ENCODE peak calls at places on chromosomes 16 and 17, in seven cellular contexts. H, I, S, W, A, D and Z are unnamed samples. For H3K36me3, the result is how much of the 10 kb centered on the place peaks cover.

GRCh38 chr17:44353656-44354331 is 8.7 kb downstream of the GRN start:
- DNase-seq in A (no peak), S (no peak), D (peak), I (no peak), H (no peak), W (no peak), Z (peak)

GRCh38 chr17:16887523-16888095 is 84.3 kb downstream of the TNFRSF13B start:
- DNase-seq in I (no peak), H (no peak), W (no peak), A (peak), D (no peak), S (peak), Z (no peak)

GRCh38 chr16:64969221-64969620 is 152.6 kb downstream of the CDH11 start:
- DNase-seq in I (no peak), A (no peak), W (no peak), D (no peak), H (peak), S (no peak), Z (no peak)

GRCh38 chr17:3683054-3683511 is 12.9 kb downstream of the P2RX5 start:
- DNase-seq in S (no peak), W (peak), A (no peak), D (no peak), H (no peak), I (peak), Z (peak)

GRCh38 chr16:57955572-57955971 is 15.4 kb downstream of the CNGB1 start:
- DNase-seq in I (no peak), W (no peak), H (no peak), A (peak), D (no peak), S (peak), Z (no peak)

GRCh38 chr17:77491921-77492445 is 351.2 kb downstream of the SEC14L1 start:
- DNase-seq in W (no peak), S (no peak), A (no peak), D (no peak), H (no peak), I (no peak), Z (peak)

GRCh38 chr16:71537643-71538042 is 11.4 kb downstream of the CHST4 start:
- DNase-seq in D (peak), S (no peak), A (peak), H (peak), W (peak), I (no peak), Z (peak)

GRCh38 chr16:46932802-46933201 is 40.7 kb downstream of the DNAJA2 start:
- DNase-seq in I (no peak), S (no peak), A (no peak), W (no peak), D (no peak), H (no peak), Z (peak)

GRCh38 chr17:44797809-44798208 is 32.3 kb downstream of the GJC1 start:
- DNase-seq in A (no peak), I (no peak), D (no peak), H (peak), S (no peak), W (no peak), Z (peak)

GRCh38 chr16:82439678-82440293 is 187.0 kb upstream of the CDH13 start:
- DNase-seq in H (peak), S (no peak), A (no peak), W (peak), I (no peak), D (peak), Z (peak)

GRCh38 chr17:31696184-31696602 is 162.9 kb downstream of the COPRS start:
- DNase-seq in I (no peak), D (peak), W (no peak), H (peak), S (peak), A (no peak), Z (peak)

DNA sequence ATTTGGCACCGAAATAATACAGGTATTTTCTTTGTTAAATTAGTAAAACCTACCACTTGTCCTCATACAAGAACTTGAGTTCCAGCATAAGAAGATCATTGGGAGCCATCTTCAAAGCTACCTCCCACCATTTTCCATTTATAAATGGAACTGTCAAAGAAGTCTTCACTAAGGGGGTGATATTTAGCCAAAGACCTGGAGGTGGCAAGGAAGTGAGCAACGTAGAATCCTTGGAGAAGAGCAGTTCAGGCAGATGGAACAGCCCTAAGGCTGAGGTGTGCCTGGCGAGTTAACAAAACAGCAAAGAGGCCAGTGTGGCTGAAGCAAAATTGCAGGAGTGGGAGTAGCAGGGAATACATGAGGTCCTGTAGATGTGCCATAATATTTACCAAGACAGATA is 1.8 kb downstream of the KCNJ16 start:
- DNase-seq in A (no peak), S (no peak), W (no peak), H (no peak), D (no peak), I (no peak), Z (no peak)
- H3K36me3 ChIP-seq in A (under half), S (under half), W (under half), H (under half), D (under half), I (under half), Z (under half)

DNA sequence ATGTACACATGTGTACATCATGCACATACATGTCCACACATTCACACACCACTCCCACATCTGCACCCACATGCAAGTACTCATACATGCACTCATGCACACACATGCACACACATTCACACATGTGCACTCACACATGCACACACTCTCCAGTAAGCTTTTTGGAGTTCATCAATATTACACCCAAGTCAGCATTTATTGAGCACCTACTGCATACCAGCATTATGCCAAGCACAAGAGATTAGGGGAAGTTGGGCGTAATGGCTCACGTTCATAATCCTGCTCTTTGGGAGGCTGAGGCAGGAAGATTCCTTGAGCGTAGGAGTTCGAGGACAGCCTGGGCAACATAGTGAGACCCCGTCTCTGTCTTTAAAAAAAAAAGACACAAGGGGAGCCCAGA is 87.6 kb upstream of the HSBP1 start:
- DNase-seq in S (no peak), H (no peak), D (no peak), I (no peak), A (no peak), W (no peak), Z (no peak)
- H3K36me3 ChIP-seq in S (under half), H (under half), D (under half), I (under half), A (under half), W (under half), Z (under half)

DNA sequence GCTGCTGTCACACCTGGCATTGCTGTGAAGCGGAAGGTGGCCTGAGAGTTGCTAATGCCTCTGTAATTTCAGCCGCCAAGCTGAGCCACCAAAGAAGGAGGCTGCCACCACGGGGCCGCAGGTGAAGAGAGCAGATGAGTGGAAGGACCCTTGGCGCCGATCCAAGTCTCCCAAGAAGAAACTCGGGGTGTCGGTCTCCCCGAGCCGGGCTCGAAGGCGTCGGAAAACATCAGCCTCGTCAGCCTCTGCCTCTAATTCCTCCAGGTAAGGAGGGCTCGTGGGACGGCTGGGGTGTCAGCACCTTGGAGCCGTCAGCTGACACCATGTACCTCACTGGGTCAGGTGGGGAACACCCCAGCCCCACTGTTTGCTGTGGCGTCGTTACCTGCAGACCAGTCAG is 16.2 kb upstream of the IL17C start:
- DNase-seq in W (no peak), I (no peak), H (no peak), A (no peak), S (no peak), D (no peak), Z (no peak)
- H3K36me3 ChIP-seq in W (under half), I (under half), H (under half), A (under half), S (under half), D (under half), Z (half or more)

DNA sequence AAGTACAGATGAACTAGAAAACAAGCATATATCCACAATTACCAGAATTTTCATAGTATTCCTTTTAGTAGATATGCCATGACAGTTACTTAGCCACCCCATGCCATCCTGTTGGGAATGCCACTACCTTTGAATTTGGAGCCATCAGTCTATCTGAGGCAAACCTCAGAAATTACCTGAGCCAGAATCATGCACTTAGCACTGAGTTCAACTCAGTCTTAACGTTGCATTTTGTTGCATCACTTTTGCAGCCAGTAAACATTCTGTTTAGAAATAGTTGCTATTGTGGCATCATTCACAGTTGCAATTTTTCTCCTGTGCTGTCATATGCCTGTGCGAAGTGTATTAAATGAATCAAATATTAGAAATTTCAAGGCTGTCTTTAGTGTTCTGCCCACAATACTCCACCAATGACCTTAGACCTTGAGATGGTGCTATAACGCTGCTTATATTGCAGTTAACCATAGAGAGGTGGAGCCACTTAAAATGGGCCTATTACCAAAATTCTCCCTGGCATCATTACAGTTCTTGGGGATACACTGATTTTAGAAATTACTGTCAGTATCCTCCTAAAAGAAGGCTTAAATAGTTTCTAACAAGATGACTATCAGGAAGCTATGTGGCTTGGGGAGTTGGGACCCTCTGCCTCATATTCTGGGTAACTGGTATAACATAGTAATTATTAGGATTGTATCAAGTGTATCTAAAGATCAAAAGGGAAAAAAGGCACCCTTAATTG is 11.1 kb downstream of the PTRH2 start:
- DNase-seq in H (no peak), S (no peak), I (no peak), A (no peak), W (no peak), D (no peak), Z (no peak)
- H3K36me3 ChIP-seq in H (half or more), S (under half), I (under half), A (under half), W (half or more), D (under half), Z (half or more)

GRCh38 chr17:19497616-19498015 is 36.0 kb upstream of the SLC47A1 start:
- DNase-seq in H (no peak), D (no peak), I (no peak), S (no peak), W (no peak), A (no peak), Z (no peak)

GRCh38 chr17:19502517-19502916 is 31.1 kb upstream of the SLC47A1 start:
- DNase-seq in D (no peak), I (no peak), W (no peak), H (no peak), S (peak), A (no peak), Z (no peak)

GRCh38 chr17:19495828-19496227 is 37.8 kb upstream of the SLC47A1 start:
- DNase-seq in S (no peak), I (no peak), H (no peak), W (no peak), D (no peak), A (no peak), Z (no peak)

GRCh38 chr17:19501219-19501618 is 32.4 kb upstream of the SLC47A1 start:
- DNase-seq in I (no peak), H (no peak), W (no peak), S (peak), D (no peak), A (no peak), Z (no peak)
- H3K36me3 ChIP-seq in I (under half), H (under half), W (under half), S (under half), D (under half), A (under half), Z (under half)

GRCh38 chr16:3599121-3599520 is 12.3 kb downstream of the SLX4 start:
- DNase-seq in I (no peak), A (no peak), H (no peak), S (peak), D (no peak), W (no peak), Z (no peak)

GRCh38 chr16:3602320-3602653 is 9.1 kb downstream of the SLX4 start:
- DNase-seq in H (no peak), S (peak), I (no peak), W (no peak), D (no peak), A (no peak), Z (no peak)

GRCh38 chr16:3599922-3600321 is 11.5 kb downstream of the SLX4 start:
- DNase-seq in D (no peak), S (no peak), A (no peak), H (no peak), I (no peak), W (no peak), Z (no peak)

GRCh38 chr16:3598236-3598635 is 13.2 kb downstream of the SLX4 start:
- DNase-seq in A (no peak), D (no peak), W (no peak), I (no peak), S (no peak), H (no peak), Z (no peak)

GRCh38 chr16:3601614-3602319 is 9.6 kb downstream of the SLX4 start:
- DNase-seq in D (no peak), S (no peak), W (no peak), A (no peak), H (no peak), I (no peak), Z (no peak)
- H3K36me3 ChIP-seq in D (under half), S (under half), W (under half), A (under half), H (under half), I (under half), Z (half or more)

GRCh38 chr17:78840780-78841611 is at the start of gene USP36:
- DNase-seq in W (peak), A (peak), S (peak), D (peak), H (peak), I (peak), Z (peak)

GRCh38 chr17:78839762-78840529 is 668 bp downstream of the USP36 start:
- DNase-seq in H (peak), S (no peak), A (peak), I (peak), D (peak), W (peak), Z (peak)

GRCh38 chr17:78838574-78839005 is 2.0 kb downstream of the USP36 start:
- DNase-seq in S (peak), W (peak), H (no peak), A (no peak), D (no peak), I (no peak), Z (no peak)

GRCh38 chr17:78840530-78840779 is 159 bp downstream of the USP36 start:
- DNase-seq in W (no peak), D (no peak), S (no peak), I (no peak), A (no peak), H (no peak), Z (no peak)

DNA sequence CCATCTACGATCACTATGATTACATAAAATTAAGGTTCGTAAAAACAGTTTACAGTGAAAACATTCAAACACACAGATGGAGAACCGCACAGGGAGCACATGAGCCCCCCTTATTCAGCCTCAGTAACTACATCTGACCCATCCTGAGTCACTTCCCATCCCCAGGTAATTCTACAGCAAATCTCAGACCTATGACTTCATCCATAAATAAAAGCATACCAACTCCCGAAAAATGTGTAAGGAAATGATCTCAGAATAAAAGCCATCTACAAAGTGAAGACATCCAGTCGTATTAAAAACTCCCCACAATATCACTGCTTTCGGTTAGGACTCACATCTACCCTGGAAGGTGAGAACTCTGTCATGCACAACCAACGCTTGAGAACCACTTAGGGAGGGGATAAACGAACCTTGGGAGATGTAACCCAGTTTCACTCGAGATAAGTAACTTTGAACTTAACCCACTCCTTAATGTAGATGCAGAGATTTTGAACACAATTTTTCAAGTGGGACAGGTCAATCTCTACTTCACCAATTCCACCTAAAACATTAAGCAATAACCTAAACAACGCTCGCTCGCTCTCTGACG is 1.3 kb downstream of the USP36 start:
- DNase-seq in D (no peak), I (no peak), A (no peak), H (peak), W (peak), S (no peak), Z (no peak)
- H3K36me3 ChIP-seq in D (under half), I (under half), A (under half), H (under half), W (under half), S (under half), Z (under half)

DNA sequence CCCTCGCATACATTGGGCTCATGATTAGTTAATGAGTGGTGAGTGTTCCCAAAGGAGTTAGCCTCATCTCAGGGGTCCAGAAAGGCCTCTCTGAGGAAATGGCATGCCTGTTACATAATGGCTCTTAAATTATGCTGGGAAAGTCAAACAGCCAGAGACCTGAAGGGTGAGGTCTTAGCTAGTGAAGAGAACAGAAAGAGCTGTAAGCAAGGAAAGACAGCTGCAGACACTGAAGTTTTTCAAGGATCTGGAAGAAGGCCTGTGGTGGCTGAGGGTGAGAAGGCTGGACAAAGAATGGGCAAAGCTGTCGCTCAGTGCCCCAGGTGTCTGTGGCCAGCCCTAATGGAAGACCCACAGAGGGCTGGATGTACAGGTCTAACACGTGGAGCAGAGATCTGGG is 10.4 kb downstream of the SP2 start:
- DNase-seq in A (no peak), H (no peak), D (no peak), W (no peak), I (no peak), S (no peak), Z (no peak)
- H3K36me3 ChIP-seq in A (under half), H (under half), D (under half), W (under half), I (under half), S (under half), Z (under half)

DNA sequence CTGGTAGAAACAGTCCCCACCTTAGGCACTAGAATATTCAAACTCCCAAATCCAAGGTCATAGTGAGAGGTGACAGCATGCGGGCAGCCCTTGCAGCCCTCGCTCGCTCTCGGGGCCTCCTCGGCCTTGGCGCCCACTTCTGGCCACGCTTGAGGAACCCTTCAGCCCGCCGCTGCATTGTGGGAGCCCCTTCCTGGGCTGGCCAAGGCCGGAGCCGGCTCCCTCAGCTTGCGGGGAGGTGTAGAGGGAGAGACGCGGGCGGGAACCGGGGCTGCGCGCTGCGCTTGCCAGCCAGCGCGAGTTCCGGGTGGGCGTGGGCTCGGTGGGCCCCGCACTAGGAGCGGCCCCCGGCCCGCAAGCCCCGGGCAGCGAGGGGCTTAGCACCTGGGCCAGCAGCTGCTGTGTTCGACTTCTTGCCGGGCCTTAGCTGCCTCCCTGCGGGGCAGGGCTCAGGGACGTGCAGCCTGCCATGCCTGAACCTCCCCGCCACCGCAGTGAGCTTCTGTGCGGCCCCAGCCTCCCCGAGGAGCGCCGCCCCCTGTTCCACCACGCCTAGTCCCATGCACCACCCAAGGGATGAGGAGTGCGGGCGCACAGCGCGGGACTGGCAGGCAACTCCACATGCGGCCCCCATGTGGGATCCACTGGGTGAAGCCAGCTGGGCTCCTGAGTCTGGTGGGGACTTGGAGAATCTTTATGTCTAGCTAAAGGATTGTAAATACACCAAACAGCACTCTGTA is 45.0 kb downstream of the KPNA2 start:
- DNase-seq in H (no peak), A (no peak), I (no peak), S (no peak), W (no peak), D (no peak), Z (no peak)
- H3K36me3 ChIP-seq in H (under half), A (under half), I (under half), S (under half), W (under half), D (under half), Z (under half)

DNA sequence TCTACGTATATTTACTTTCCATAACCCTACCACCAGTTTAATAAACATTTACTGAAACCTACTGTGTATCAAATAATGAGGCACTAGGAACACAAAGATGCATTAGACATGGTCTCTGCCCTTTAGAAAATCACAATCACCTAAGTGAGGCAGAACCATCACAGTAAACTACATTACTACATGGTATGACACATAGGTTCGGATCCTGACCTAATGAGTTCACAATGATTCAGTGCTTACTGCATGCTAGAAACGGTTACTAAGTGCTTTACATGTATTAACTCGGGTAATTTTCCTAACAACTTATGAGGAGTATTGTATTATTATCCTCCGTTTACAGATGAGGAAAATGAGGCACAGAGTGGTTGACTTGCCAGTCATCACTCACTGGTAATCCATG is 5.2 kb upstream of the SYNRG start:
- DNase-seq in S (no peak), A (no peak), D (no peak), I (no peak), W (peak), H (peak), Z (no peak)
- H3K36me3 ChIP-seq in S (under half), A (under half), D (under half), I (under half), W (under half), H (under half), Z (half or more)